ENCODE peak calls at places on chromosomes 6 and 20, in five cellular contexts. I is K562, X is stomach, O is endothelial cell of umbilical vein, U is breast epithelium. Q is an unnamed sample. For H3K4me1, the result is how much of the 10 kb centered on the place peaks cover.

GRCh38 chr6:19804362-19805145 is 32.6 kb upstream of the ID4 start:
- DNase-seq in X (peak), U (peak), O (peak), I (peak), Q (peak)

GRCh38 chr6:128630213-128630612 is 109.8 kb upstream of the PTPRK start:
- DNase-seq in I (no peak), O (no peak), X (peak), U (no peak), Q (no peak)

GRCh38 chr6:116443105-116443504 is 18.1 kb upstream of the CALHM6 start:
- DNase-seq in U (no peak), O (no peak), I (no peak), X (no peak), Q (no peak)

GRCh38 chr6:55069132-55069781 is 105.1 kb upstream of the HCRTR2 start:
- DNase-seq in I (no peak), U (no peak), O (peak), X (peak), Q (no peak)

GRCh38 chr20:61871913-61872312 is 193.8 kb downstream of the TAF4 start:
- DNase-seq in O (no peak), U (no peak), X (no peak), I (no peak), Q (no peak)

GRCh38 chr6:131819507-131820228 is 11.8 kb downstream of the ENPP1 start:
- DNase-seq in I (no peak), O (no peak), U (no peak), X (no peak), Q (no peak)

GRCh38 chr6:33123732-33124524 is 48.1 kb downstream of the HLA-DPB1 start:
- DNase-seq in O (no peak), X (no peak), U (no peak), I (peak), Q (no peak)

GRCh38 chr6:149060300-149060984 is 257.1 kb upstream of the TAB2 start:
- DNase-seq in X (no peak), U (no peak), O (peak), I (no peak), Q (no peak)

DNA sequence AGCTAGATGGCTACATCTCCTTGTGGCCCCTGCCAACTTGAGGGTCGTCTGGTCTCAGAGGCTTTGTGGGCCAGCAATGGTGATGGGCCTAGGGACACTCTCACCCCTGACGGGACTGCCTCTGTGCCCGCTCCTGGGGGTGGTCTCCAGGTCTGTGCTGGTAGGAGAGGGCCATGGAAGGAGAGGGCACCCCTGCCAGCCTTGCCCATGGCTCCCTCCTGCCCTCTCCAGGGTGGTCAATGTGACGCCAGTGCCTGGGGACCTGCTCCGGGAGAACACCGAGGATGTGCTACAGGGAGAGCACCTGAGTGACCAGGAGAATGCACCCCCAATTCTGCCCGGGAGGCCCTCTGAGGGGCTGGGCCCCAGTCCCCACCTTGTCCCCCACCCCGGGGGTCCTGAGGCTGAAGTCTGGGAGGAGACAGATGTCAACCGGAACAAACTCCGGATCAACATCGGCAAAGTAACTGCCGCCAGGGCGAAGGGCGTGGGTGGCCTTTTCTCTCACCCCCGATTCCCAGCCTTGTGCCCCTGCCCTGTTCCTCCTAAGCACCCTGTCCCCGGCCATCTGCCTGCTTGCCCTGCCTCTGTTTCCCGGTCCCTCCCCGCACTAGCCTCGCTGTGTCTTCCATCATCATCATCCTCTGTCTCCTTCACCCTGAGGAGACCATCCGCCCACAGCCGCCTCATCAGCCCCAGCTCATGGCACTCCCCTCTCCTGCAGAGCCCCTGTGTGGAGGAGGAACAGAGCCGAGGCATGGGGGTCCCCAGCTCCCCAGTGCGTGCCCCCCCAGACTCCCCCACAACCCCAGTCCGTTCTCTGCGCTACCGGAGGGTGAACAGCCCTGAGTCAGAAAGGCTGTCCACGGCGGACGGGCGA is 15.8 kb downstream of the TTBK1 start:
- DNase-seq in O (no peak), I (no peak), X (no peak), U (no peak), Q (no peak)
- TF ChIP-seq CTCF in O (no peak), I (no peak), X (no peak), U (no peak), Q (no peak)

GRCh38 chr6:82017316-82017715 is 230.2 kb downstream of the IBTK start:
- DNase-seq in I (no peak), X (no peak), U (no peak), O (peak), Q (no peak)
- TF ChIP-seq POLR2AphosphoS5 in I (no peak), X (no peak), U (peak), O (no peak), Q (no peak)

GRCh38 chr20:2112910-2113309 is 11.3 kb downstream of the STK35 start:
- DNase-seq in O (no peak), I (no peak), X (no peak), U (no peak), Q (no peak)

GRCh38 chr20:2114106-2114505 is 12.5 kb downstream of the STK35 start:
- DNase-seq in X (no peak), I (no peak), U (no peak), O (no peak), Q (no peak)

GRCh38 chr20:2116170-2116940 is 14.7 kb downstream of the STK35 start:
- DNase-seq in X (no peak), I (no peak), O (no peak), U (no peak), Q (no peak)

GRCh38 chr20:2114560-2114959 is 12.9 kb downstream of the STK35 start:
- DNase-seq in O (no peak), U (no peak), I (no peak), X (no peak), Q (no peak)

GRCh38 chr20:2114990-2115681 is 13.5 kb downstream of the STK35 start:
- DNase-seq in U (no peak), O (no peak), X (no peak), I (no peak), Q (no peak)
- H3K4me1 ChIP-seq in U (under half), O (under half), X (half or more), I (under half), Q (under half)

GRCh38 chr6:99151634-99152344 is 197.7 kb downstream of the FAXC start:
- DNase-seq in O (peak), I (peak), U (no peak), X (peak), Q (no peak)
- TF ChIP-seq CTCF in O (peak), I (peak), U (no peak), X (peak), Q (no peak)

GRCh38 chr20:23937303-23938117 is 51.1 kb downstream of the GGTLC1 start:
- DNase-seq in X (peak), I (peak), O (peak), U (peak), Q (no peak)
- TF ChIP-seq POLR2AphosphoS5 in X (no peak), I (no peak), O (no peak), U (no peak), Q (no peak)

GRCh38 chr6:3183071-3183470 is 25.7 kb upstream of the TUBB2A start:
- DNase-seq in I (no peak), O (peak), U (no peak), X (no peak), Q (no peak)
- H3K4me1 ChIP-seq in I (under half), O (under half), U (under half), X (under half), Q (under half)

GRCh38 chr20:44006578-44006977 is 91.9 kb downstream of the TOX2 start:
- DNase-seq in U (no peak), I (peak), X (no peak), O (no peak), Q (no peak)
- TF ChIP-seq CTCF in U (no peak), I (peak), X (no peak), O (no peak), Q (no peak)

GRCh38 chr20:19688031-19688806 is 69.8 kb upstream of the RIN2 start:
- DNase-seq in X (peak), U (peak), I (peak), O (peak), Q (peak)
- TF ChIP-seq POLR2AphosphoS5 in X (no peak), U (no peak), I (no peak), O (no peak), Q (no peak)